ENCODE peak calls at places on chromosomes 7 and 10, in eight cellular contexts. W is GM23338, Z is neuronal stem cell, A is ovary, Y is upper lobe of right lung, E is MG63, H is fibroblast of lung, S is neural progenitor cell. R is an unnamed sample. For H3K27me3, the result is how much of the 10 kb centered on the place peaks cover.

GRCh38 chr7:16741676-16742075 is 11.9 kb upstream of the TSPAN13 start:
- DNase-seq in S (no peak), Y (no peak), H (peak), W (no peak), E (no peak), Z (no peak), A (no peak), R (no peak)

GRCh38 chr7:120933475-120933874 is 17.1 kb upstream of the ING3 start:
- DNase-seq in W (no peak), Y (no peak), A (no peak), H (no peak), E (no peak), Z (no peak), S (no peak), R (no peak)

GRCh38 chr7:6530626-6531491 is 20.4 kb downstream of the GRID2IP start:
- DNase-seq in H (no peak), E (no peak), A (no peak), W (peak), Z (no peak), S (peak), Y (no peak), R (no peak)

GRCh38 chr7:75962607-75963382 is 31.6 kb downstream of the TMEM120A start:
- DNase-seq in S (peak), E (no peak), Z (peak), Y (peak), W (no peak), A (peak), H (peak), R (peak)

GRCh38 chr7:95577137-95577536 is 19.2 kb downstream of the PDK4 start:
- DNase-seq in A (no peak), S (no peak), H (no peak), Z (no peak), Y (no peak), W (peak), E (peak), R (no peak)

GRCh38 chr10:107790271-107790670 is 625.8 kb upstream of the SORCS1 start:
- DNase-seq in H (no peak), E (no peak), Z (no peak), Y (no peak), W (peak), A (no peak), S (peak), R (no peak)

GRCh38 chr10:59284111-59284975 is 78.0 kb downstream of the FAM13C start:
- DNase-seq in A (no peak), S (no peak), Y (no peak), W (no peak), E (peak), H (peak), Z (no peak), R (no peak)

GRCh38 chr7:3482147-3482921 is 181.3 kb downstream of the SDK1 start:
- DNase-seq in Z (peak), S (peak), Y (no peak), H (peak), W (peak), A (no peak), E (peak), R (no peak)

GRCh38 chr10:10270071-10270470 is 747.6 kb upstream of the CELF2 start:
- DNase-seq in H (no peak), A (no peak), Z (no peak), Y (no peak), W (no peak), E (no peak), S (no peak), R (peak)

GRCh38 chr10:63722537-63722936 is 201.3 kb downstream of the REEP3 start:
- DNase-seq in Z (no peak), E (no peak), W (no peak), Y (no peak), S (no peak), H (peak), A (no peak), R (peak)

GRCh38 chr10:67438605-67439258 is 257.3 kb downstream of the CTNNA3 start:
- DNase-seq in Z (no peak), H (no peak), E (no peak), S (no peak), Y (no peak), A (no peak), W (no peak), R (no peak)

GRCh38 chr7:92625617-92626016 is 35.4 kb upstream of the FAM133B start:
- DNase-seq in S (no peak), E (no peak), A (no peak), Z (no peak), W (no peak), Y (no peak), H (peak), R (no peak)

GRCh38 chr7:30171753-30172447 is 37.1 kb downstream of the MTURN start:
- DNase-seq in E (peak), Z (no peak), Y (no peak), S (no peak), H (peak), A (no peak), W (no peak), R (no peak)

GRCh38 chr10:45457487-45457886 is 83.5 kb downstream of the ALOX5 start:
- DNase-seq in Y (no peak), A (no peak), E (no peak), W (no peak), Z (no peak), S (no peak), H (no peak), R (no peak)

GRCh38 chr10:44017483-44018145 is 367.3 kb downstream of the CXCL12 start:
- DNase-seq in E (no peak), A (no peak), H (no peak), Y (no peak), S (no peak), W (no peak), Z (no peak), R (no peak)

GRCh38 chr7:129825005-129825553 is 127.7 kb downstream of the UBE2H start:
- DNase-seq in A (peak), Z (peak), E (peak), Y (peak), S (peak), W (peak), H (peak), R (peak)

GRCh38 chr7:143288836-143289235 is 685 bp downstream of the CASP2 start:
- DNase-seq in W (peak), A (no peak), E (no peak), H (peak), S (peak), Z (no peak), Y (no peak), R (no peak)

GRCh38 chr7:106273009-106273695 is 11.6 kb downstream of the NAMPT start:
- DNase-seq in Z (no peak), E (no peak), Y (no peak), S (no peak), W (no peak), H (no peak), A (no peak), R (no peak)

GRCh38 chr10:34407227-34407626 is 407.9 kb downstream of the PARD3 start:
- DNase-seq in H (peak), S (no peak), W (no peak), Z (no peak), E (no peak), Y (no peak), A (no peak), R (no peak)

GRCh38 chr7:32941996-32942782 is 15.1 kb upstream of the FKBP9 start:
- DNase-seq in H (peak), A (peak), Y (peak), W (peak), S (peak), E (peak), Z (peak), R (peak)

GRCh38 chr10:97134202-97134601 is 51.6 kb downstream of the SLIT1 start:
- DNase-seq in A (no peak), E (no peak), H (no peak), Y (no peak), Z (no peak), S (peak), W (peak), R (no peak)

GRCh38 chr7:14806886-14807285 is 95.7 kb downstream of the DGKB start:
- DNase-seq in Y (no peak), A (no peak), W (no peak), Z (no peak), H (peak), S (no peak), E (no peak), R (no peak)

GRCh38 chr10:3467052-3467906 is 294.7 kb upstream of the PITRM1 start:
- DNase-seq in S (peak), H (peak), E (peak), A (peak), W (peak), Z (no peak), Y (peak), R (peak)

GRCh38 chr10:33155720-33156638 is 178.5 kb downstream of the NRP1 start:
- DNase-seq in E (peak), Y (no peak), W (peak), S (peak), A (no peak), Z (no peak), H (peak), R (no peak)

GRCh38 chr7:114910787-114911186 is 11.1 kb upstream of the MDFIC start:
- DNase-seq in H (no peak), Y (no peak), W (no peak), S (no peak), A (no peak), Z (no peak), E (no peak), R (no peak)

GRCh38 chr10:23826399-23826798 is 382.5 kb upstream of the KIAA1217 start:
- DNase-seq in Z (peak), E (peak), H (peak), A (no peak), S (peak), W (peak), Y (no peak), R (no peak)

GRCh38 chr7:131327049-131327625 is 539 bp upstream of the MKLN1 start:
- DNase-seq in A (no peak), Y (no peak), S (no peak), H (peak), Z (no peak), E (peak), W (peak), R (peak)

GRCh38 chr10:122515022-122515424 is 45.5 kb upstream of the DMBT1 start:
- DNase-seq in S (no peak), W (no peak), Y (no peak), A (no peak), E (no peak), Z (no peak), H (peak), R (no peak)

GRCh38 chr7:50214771-50215170 is 89.7 kb upstream of the IKZF1 start:
- DNase-seq in Z (no peak), A (no peak), Y (no peak), H (no peak), W (no peak), E (no peak), S (no peak), R (no peak)

GRCh38 chr10:51235865-51236264 is 161.6 kb downstream of the PRKG1 start:
- DNase-seq in Z (no peak), S (no peak), E (no peak), H (no peak), W (no peak), Y (no peak), A (no peak), R (no peak)

GRCh38 chr7:28293529-28293835 is 112.9 kb upstream of the JAZF1 start:
- DNase-seq in W (no peak), S (no peak), Y (no peak), A (no peak), Z (no peak), E (no peak), H (peak), R (no peak)

GRCh38 chr7:48280100-48280499 is 108.8 kb downstream of the ABCA13 start:
- DNase-seq in Z (no peak), W (no peak), H (peak), E (peak), Y (no peak), A (no peak), S (no peak), R (no peak)

GRCh38 chr10:114691442-114691941 is 33.4 kb upstream of the ABLIM1 start:
- DNase-seq in S (no peak), A (no peak), W (peak), E (no peak), Y (no peak), H (peak), Z (no peak), R (no peak)

GRCh38 chr10:128537888-128538287 is 411.7 kb upstream of the MKI67 start:
- DNase-seq in S (no peak), W (no peak), Z (no peak), H (no peak), Y (no peak), A (no peak), E (peak), R (no peak)

GRCh38 chr10:128539784-128540759 is 413.8 kb upstream of the MKI67 start:
- DNase-seq in Y (no peak), S (peak), A (no peak), E (no peak), H (no peak), W (peak), Z (no peak), R (no peak)

GRCh38 chr10:128540806-128541739 is 414.9 kb upstream of the MKI67 start:
- DNase-seq in W (peak), E (peak), Y (no peak), A (no peak), H (no peak), S (peak), Z (peak), R (no peak)

GRCh38 chr10:128534686-128535085 is 408.5 kb upstream of the MKI67 start:
- DNase-seq in W (no peak), Y (no peak), E (no peak), S (no peak), H (no peak), A (no peak), Z (no peak), R (no peak)

DNA sequence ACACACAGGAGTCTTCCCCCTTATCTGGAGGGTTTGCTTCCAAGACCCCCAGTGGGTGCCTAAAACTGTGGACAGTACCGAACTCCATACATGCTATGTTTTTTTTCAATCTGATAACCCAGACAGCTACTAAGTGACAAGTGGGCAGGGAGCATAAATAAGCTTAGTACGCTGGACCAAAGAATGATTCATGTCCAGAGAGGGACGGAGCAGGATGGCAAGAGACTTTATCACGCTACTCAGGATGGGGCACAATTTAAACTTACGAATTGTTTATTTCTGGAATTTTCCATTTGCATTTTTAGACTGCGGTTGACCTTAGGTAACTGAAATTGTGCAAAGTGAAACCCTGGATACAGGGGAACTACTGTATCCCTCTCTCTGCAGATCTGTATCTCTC is 410.0 kb upstream of the MKI67 start:
- DNase-seq in Z (no peak), W (no peak), S (no peak), H (no peak), E (no peak), A (no peak), Y (no peak), R (no peak)
- H3K27me3 ChIP-seq in Z (under half), W (under half), S (under half), H (under half), E (under half), A (under half), Y (half or more), R (under half)

GRCh38 chr10:131010965-131011575 is 300.5 kb downstream of the TCERG1L start:
- DNase-seq in W (no peak), H (no peak), S (no peak), A (no peak), E (no peak), Y (peak), Z (no peak), R (no peak)

GRCh38 chr10:131006458-131007256 is 304.9 kb downstream of the TCERG1L start:
- DNase-seq in Y (peak), E (no peak), S (no peak), Z (no peak), H (no peak), W (no peak), A (no peak), R (no peak)

GRCh38 chr10:131011936-131012640 is 299.4 kb downstream of the TCERG1L start:
- DNase-seq in E (no peak), S (no peak), Y (peak), Z (no peak), H (no peak), W (no peak), A (no peak), R (peak)

GRCh38 chr10:131012641-131012985 is 298.9 kb downstream of the TCERG1L start:
- DNase-seq in S (no peak), E (no peak), Y (no peak), A (no peak), W (no peak), Z (no peak), H (no peak), R (peak)

GRCh38 chr10:131009801-131010200 is 301.7 kb downstream of the TCERG1L start:
- DNase-seq in W (no peak), H (no peak), Y (no peak), E (no peak), Z (no peak), S (no peak), A (no peak), R (no peak)
- H3K27me3 ChIP-seq in W (under half), H (under half), Y (under half), E (under half), Z (under half), S (under half), A (under half), R (under half)

GRCh38 chr7:35260254-35260653 is 6.4 kb upstream of the TBX20 start:
- DNase-seq in H (no peak), W (peak), S (peak), E (no peak), Z (no peak), A (no peak), Y (no peak), R (no peak)

GRCh38 chr7:35261041-35261440 is 7.1 kb upstream of the TBX20 start:
- DNase-seq in A (no peak), H (no peak), E (no peak), Y (no peak), W (peak), Z (no peak), S (peak), R (no peak)

GRCh38 chr7:35261476-35262285 is 7.8 kb upstream of the TBX20 start:
- DNase-seq in H (no peak), A (no peak), Z (no peak), Y (no peak), E (no peak), W (peak), S (peak), R (no peak)

GRCh38 chr7:35259555-35259954 is 5.7 kb upstream of the TBX20 start:
- DNase-seq in W (no peak), H (no peak), Z (no peak), A (no peak), S (no peak), Y (no peak), E (no peak), R (no peak)

DNA sequence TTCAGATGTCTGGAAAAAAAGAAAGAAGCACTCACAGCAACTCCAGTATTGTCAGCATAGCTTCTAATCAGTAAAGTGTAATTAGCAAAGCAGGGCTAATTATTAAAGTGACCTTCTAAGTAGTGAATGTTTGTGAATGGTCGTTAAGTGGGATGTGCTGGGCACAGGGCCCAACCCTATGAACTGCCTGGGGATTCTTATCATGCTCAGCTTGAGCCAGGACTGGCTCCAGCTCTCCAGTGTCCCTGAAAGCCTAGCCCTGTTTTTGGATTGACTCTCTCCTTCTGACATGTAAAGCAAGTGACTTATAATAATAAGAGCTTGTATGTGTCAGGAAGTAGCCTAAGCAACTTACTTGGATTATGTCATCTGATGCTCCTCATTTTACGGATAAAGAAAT is 9.5 kb upstream of the TBX20 start:
- DNase-seq in W (no peak), S (no peak), E (no peak), A (no peak), H (no peak), Z (no peak), Y (no peak), R (no peak)
- H3K27me3 ChIP-seq in W (half or more), S (half or more), E (under half), A (under half), H (under half), Z (under half), Y (half or more), R (half or more)

DNA sequence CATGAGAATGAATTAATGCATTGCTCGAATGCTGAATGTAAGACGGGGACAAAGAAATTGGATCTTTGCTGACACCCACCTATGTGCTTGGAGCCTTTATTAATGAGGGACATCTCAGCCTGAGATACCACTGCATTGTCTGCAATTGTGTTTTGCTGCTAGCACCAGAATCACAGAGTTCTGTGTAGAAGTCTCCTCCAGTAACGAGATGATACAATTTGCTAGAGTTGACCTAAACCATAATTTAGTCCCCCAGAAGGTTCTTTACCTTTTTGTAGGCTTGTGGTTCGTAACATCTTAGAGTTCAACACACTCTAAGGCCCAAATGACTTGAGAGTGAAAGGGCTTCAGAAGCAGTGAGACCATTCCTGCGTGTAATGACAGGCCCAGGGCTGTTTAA is 28.5 kb downstream of the SLC35B4 start:
- DNase-seq in W (no peak), A (no peak), S (no peak), H (no peak), Y (no peak), Z (no peak), E (no peak), R (no peak)
- H3K27me3 ChIP-seq in W (under half), A (under half), S (under half), H (under half), Y (under half), Z (under half), E (under half), R (under half)

DNA sequence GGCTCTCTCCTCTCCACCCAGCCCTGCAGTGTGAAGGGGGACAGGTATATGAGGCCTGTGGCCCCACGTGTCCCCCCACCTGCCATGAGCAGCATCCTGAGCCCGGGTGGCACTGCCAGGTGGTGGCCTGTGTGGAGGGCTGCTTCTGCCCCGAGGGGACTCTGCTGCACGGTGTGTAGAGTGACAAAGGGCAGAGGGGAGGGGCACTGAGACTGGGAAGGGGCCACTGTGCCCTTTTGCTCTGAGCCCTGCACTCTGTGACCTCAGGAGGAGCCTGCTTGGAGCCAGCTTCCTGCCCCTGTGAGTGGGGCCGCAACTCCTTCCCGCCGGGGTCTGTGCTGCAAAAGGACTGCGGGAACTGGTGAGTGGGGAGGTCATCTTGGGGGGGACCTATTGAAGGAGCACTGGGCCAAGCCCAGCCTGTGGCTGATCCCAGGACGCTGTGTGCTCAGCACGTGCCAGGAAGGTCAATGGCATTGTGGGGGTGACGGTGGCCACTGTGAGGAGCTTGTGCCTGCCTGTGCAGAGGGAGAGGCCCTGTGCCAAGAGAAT is 15.0 kb upstream of the ZNF467 start:
- DNase-seq in E (no peak), A (no peak), H (no peak), S (no peak), Y (no peak), Z (no peak), W (no peak), R (no peak)
- H3K27me3 ChIP-seq in E (under half), A (under half), H (under half), S (half or more), Y (under half), Z (under half), W (under half), R (half or more)

GRCh38 chr7:155921804-155922506 is 109.7 kb upstream of the SHH start:
- DNase-seq in A (no peak), E (no peak), S (no peak), Y (peak), Z (no peak), H (no peak), W (peak), R (no peak)
- H3K27me3 ChIP-seq in A (under half), E (under half), S (under half), Y (under half), Z (under half), H (under half), W (under half), R (under half)

R was measured in tibial artery.